ENCODE peak calls at places on chromosomes 13 and 19, in ten cellular contexts. V is HepG2, N is IMR-90, F is heart left ventricle, O is HCT116, L is endothelial cell of umbilical vein, U is uterus, E is upper lobe of left lung, Y is tibial nerve, K is body of pancreas. B is an unnamed sample. For H3K4me1, the result is how much of the 10 kb centered on the place peaks cover.

GRCh38 chr19:18023596-18024212 is 15.7 kb downstream of the ARRDC2 start:
- DNase-seq in L (peak), K (peak), Y (peak), F (peak), V (no peak), O (no peak), E (peak), N (no peak), U (peak), B (peak)

GRCh38 chr19:58170860-58171259 is 12.0 kb upstream of the ZNF274 start:
- DNase-seq in N (peak), K (no peak), V (no peak), F (no peak), E (no peak), L (no peak), O (no peak), U (no peak), Y (no peak), B (no peak)

GRCh38 chr19:45508931-45509691 is 1.8 kb downstream of the VASP start:
- DNase-seq in Y (no peak), E (peak), U (peak), V (peak), K (peak), N (peak), L (peak), O (no peak), F (peak), B (no peak)

GRCh38 chr13:113411216-113412023 is 41.9 kb downstream of the ADPRHL1 start:
- DNase-seq in Y (no peak), N (peak), K (peak), F (peak), U (peak), L (no peak), O (peak), V (peak), E (no peak), B (no peak)

GRCh38 chr19:57934820-57935665 is at the start of gene ZNF418:
- DNase-seq in O (no peak), Y (no peak), K (peak), E (peak), F (peak), L (peak), U (peak), V (no peak), N (peak), B (no peak)

GRCh38 chr13:37729876-37730275 is 131.3 kb upstream of the POSTN start:
- DNase-seq in F (no peak), Y (no peak), N (no peak), K (no peak), O (no peak), L (no peak), V (no peak), U (no peak), E (no peak), B (no peak)

GRCh38 chr13:95494082-95494681 is 58.3 kb upstream of the CLDN10 start:
- DNase-seq in O (peak), L (peak), U (no peak), Y (no peak), V (peak), F (no peak), K (peak), N (peak), E (no peak), B (no peak)

GRCh38 chr13:29547135-29547534 is 48.4 kb downstream of the SLC7A1 start:
- DNase-seq in V (no peak), K (no peak), U (no peak), F (no peak), Y (no peak), E (no peak), L (peak), N (peak), O (no peak), B (no peak)

GRCh38 chr19:21604351-21604926 is 99.0 kb downstream of the ZNF429 start:
- DNase-seq in K (peak), O (no peak), U (no peak), L (no peak), V (no peak), F (no peak), N (peak), Y (no peak), E (no peak), B (no peak)

GRCh38 chr19:703651-704446 is 4.9 kb upstream of the PALM start:
- DNase-seq in L (peak), V (peak), F (peak), O (peak), Y (peak), N (peak), E (peak), K (peak), U (peak), B (no peak)

GRCh38 chr13:97259787-97260641 is 37.9 kb downstream of the MBNL2 start:
- DNase-seq in N (peak), K (no peak), Y (no peak), L (peak), F (peak), U (no peak), O (no peak), V (peak), E (no peak), B (no peak)
- TF ChIP-seq POLR2A in N (no peak), K (no peak), Y (no peak), L (no peak), F (no peak), U (no peak), O (no peak), V (peak), E (no peak), B (no peak)

GRCh38 chr19:15934332-15935078 is at the start of gene CYP4F11:
- DNase-seq in Y (no peak), U (peak), L (no peak), O (peak), V (peak), K (peak), E (no peak), F (peak), N (no peak), B (no peak)

GRCh38 chr19:15936950-15937349 is 2.6 kb upstream of the CYP4F11 start:
- DNase-seq in K (no peak), Y (no peak), O (no peak), F (no peak), N (no peak), E (no peak), V (no peak), L (no peak), U (no peak), B (no peak)

GRCh38 chr19:15935167-15935702 is 906 bp upstream of the CYP4F11 start:
- DNase-seq in L (no peak), O (peak), V (peak), F (no peak), Y (no peak), U (no peak), E (no peak), N (no peak), K (no peak), B (no peak)

GRCh38 chr19:15936173-15936572 is 1.8 kb upstream of the CYP4F11 start:
- DNase-seq in K (no peak), N (no peak), U (no peak), L (no peak), O (no peak), V (no peak), F (no peak), Y (no peak), E (no peak), B (no peak)

GRCh38 chr19:15937771-15938170 is 3.4 kb upstream of the CYP4F11 start:
- DNase-seq in N (no peak), V (no peak), Y (no peak), L (no peak), F (no peak), U (no peak), K (peak), E (no peak), O (no peak), B (no peak)
- H3K4me3 ChIP-seq in N (no peak), V (no peak), Y (no peak), L (no peak), F (no peak), U (no peak), K (no peak), E (no peak), O (no peak), B (no peak)

DNA sequence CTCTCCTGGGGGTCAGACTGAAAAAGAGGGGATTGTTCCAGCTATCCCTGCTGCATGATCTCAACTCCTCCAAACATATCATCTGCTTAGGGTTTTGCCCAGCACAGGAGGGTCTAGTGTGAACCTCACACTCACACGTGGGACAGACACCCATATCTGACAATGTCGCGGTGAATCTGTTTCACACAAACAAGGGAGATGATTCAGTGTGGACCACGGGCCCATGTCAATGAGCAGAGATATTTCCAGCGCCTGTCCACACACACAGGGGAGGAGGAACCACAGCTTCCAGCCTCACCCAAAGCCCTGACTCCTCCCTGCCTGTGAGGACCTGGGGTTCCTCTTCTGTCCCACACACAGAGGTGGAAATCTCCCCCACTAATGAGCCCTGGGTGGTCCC is 29.6 kb upstream of the KIR3DL3 start:
- DNase-seq in Y (no peak), E (no peak), O (no peak), N (no peak), L (no peak), U (no peak), K (no peak), V (no peak), F (no peak), B (no peak)
- H3K4me1 ChIP-seq in Y (under half), E (under half), O (under half), N (under half), L (under half), U (under half), K (under half), V (under half), F (under half), B (under half)

GRCh38 chr19:3699071-3699740 is 1.1 kb downstream of the PIP5K1C start:
- DNase-seq in Y (peak), V (no peak), U (peak), N (peak), F (peak), E (peak), O (no peak), L (peak), K (peak), B (no peak)
- TF ChIP-seq POLR2A in Y (peak), V (no peak), U (peak), N (no peak), F (no peak), E (no peak), O (no peak), L (no peak), K (peak), B (no peak)

GRCh38 chr13:56378566-56378965 is 762.2 kb upstream of the PRR20A start:
- DNase-seq in O (no peak), E (no peak), K (no peak), F (no peak), N (no peak), Y (no peak), L (no peak), V (no peak), U (no peak), B (no peak)
- H3K4me3 ChIP-seq in O (no peak), E (no peak), K (no peak), F (no peak), N (no peak), Y (no peak), L (no peak), V (no peak), U (no peak), B (no peak)

DNA sequence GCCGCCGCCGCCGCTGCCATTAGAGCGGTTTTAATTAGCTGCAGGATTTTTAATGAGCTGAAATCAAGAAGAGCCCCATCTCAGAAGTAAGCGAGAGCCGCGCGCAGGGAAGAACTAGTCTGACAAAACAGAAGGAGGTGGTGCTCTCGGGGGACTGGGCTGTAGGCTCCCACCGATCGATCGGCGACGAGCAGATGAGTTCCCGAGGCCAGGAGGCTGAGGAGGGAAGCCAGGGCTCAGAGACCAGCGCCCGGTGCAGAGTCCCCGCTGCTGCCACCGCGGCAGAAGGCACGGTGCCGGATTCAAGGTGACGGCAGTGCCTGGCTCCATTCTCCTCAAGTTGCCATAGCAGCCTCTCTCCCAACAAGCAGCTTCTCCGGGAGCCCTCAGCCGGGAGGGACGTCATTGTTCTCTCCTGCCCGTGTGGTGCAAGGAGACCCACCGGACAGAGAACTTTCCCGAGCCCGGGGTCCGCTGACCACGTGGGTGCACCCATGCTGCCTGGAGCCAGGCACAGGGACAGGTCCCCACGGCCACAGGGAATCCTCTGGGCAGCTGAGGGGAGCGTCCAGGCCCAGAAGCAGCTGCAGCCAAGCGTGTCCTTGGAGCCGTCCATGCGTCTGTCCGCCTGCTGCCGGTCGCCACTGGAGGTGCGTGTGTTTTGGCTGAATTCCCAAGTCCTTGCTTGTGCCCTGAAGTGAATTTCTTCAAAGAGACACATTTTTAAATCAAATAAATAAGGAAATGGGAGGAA is 63.0 kb downstream of the CHST8 start:
- DNase-seq in Y (no peak), N (no peak), E (no peak), K (peak), F (no peak), U (no peak), V (no peak), O (no peak), L (no peak), B (no peak)
- H3K4me1 ChIP-seq in Y (under half), N (under half), E (under half), K (under half), F (under half), U (under half), V (under half), O (under half), L (under half), B (under half)

DNA sequence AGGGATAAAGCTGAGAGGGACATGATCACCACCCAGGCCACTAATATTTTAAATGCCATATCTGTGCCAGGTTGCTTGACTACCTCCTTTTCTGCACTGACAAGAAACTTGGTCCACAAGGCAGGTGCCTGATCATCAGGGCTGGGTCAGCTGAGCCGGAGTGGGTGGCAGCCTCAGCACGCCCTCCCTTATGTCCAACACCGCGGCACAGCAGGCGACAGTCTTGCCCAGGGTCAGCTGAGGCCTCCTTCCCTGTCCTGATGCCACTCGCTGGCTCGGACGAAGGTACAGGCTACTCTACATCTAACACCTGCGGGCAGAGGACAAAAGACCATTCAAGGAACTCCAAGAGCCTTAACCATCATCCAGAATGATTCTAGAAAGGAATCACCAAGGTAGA is 16.9 kb downstream of the ZC3H4 start:
- DNase-seq in E (peak), N (no peak), U (no peak), F (peak), K (peak), L (no peak), V (no peak), Y (no peak), O (no peak), B (no peak)
- TF ChIP-seq POLR2A in E (no peak), N (no peak), U (no peak), F (no peak), K (no peak), L (no peak), V (no peak), Y (peak), O (no peak), B (no peak)

DNA sequence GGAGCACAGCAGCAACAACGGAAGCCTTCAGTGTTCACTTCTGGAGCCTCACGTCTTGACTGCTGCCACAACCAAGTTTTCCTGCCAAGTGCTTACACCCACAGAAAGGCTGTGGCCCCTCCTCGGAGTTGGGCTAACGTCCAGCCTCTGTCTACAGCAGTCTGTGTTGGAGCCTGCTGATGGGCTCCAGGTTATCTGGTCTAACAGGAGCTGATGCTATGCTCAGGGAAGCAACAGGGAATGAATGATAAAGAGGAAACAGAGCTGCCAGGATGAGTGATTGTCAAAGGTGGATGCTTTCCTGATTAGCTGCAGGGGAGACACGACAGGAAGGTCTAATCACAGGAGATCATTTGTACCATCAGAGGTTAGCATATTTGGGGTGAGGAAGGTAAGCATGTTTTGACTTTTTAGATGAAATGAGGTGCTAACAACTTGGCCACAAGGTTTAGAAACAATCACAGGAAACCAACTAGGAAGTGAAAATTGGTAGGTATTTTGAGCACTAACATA is 53.8 kb upstream of the RCBTB2 start:
- DNase-seq in Y (no peak), V (no peak), N (peak), U (peak), K (no peak), L (peak), F (peak), E (no peak), O (no peak), B (no peak)
- H3K4me3 ChIP-seq in Y (no peak), V (no peak), N (no peak), U (no peak), K (no peak), L (no peak), F (no peak), E (no peak), O (no peak), B (no peak)

GRCh38 chr19:47615714-47616113 is 6.8 kb downstream of the BICRA start:
- DNase-seq in L (no peak), F (no peak), E (no peak), N (no peak), Y (no peak), V (no peak), K (no peak), O (no peak), U (no peak), B (no peak)
- H3K4me1 ChIP-seq in L (under half), F (under half), E (under half), N (under half), Y (under half), V (under half), K (under half), O (under half), U (under half), B (half or more)

DNA sequence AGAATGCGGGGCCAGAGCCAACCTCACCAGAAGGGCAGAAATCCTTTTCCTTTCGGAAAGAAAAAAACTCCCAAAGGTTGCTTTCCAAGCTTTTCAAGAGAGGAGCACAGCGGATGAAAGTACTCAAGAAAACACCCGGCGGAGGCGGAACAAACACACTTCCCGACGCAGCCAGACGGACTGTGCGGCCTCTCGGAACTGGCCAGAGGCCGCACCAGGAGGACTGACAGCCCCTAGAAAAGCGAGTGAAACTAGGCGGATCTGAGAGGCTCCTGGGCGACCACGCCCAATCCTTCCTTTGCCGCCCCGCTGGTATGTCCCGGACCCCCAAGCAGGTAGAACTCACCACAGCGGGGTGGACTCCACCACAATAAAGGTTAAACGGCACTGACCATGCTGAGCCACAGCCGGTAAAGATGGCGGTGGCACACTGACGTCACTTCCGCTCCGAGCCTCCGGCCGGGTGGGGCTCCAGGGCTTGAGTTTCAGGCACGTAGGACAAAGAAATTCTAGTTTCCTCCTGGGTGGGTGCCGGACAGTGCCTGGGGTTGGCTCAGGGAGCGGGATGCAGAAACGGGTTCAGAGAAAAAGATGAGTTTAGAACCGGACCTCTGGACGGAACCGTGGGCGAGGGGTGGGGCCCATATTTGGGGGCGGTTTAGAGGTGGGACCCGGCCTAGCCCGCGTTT is at the start of gene ZNF562:
- DNase-seq in V (peak), K (peak), E (peak), L (peak), O (peak), F (peak), N (peak), U (peak), Y (peak), B (peak)
- TF ChIP-seq POLR2A in V (peak), K (peak), E (no peak), L (peak), O (peak), F (no peak), N (peak), U (no peak), Y (peak), B (no peak)

B was measured in esophagus squamous epithelium.